ENCODE peak calls at places on chromosomes 11 and 22, in five cellular contexts. B, N, Q, W and Z are unnamed samples.
A peak's percentile ranks its signal among the peaks of the same experiment; 100 is the strongest.

GRCh38 chr11:134639586-134640330 is 227.7 kb upstream of the B3GAT1 start:
- DNase-seq in B (no peak), N (no peak), Q (no peak), W (no peak), Z (no peak)

GRCh38 chr11:19200410-19201201 is 1.2 kb downstream of the CSRP3 start:
- DNase-seq in B (no peak), Q (no peak), W (no peak), N (no peak), Z (peak; percentile 19)

GRCh38 chr11:87628161-87628560 is 547.1 kb downstream of the RAB38 start:
- DNase-seq in Q (no peak), W (no peak), N (no peak), B (no peak), Z (no peak)

GRCh38 chr11:115384236-115384635 is 120.0 kb downstream of the CADM1 start:
- DNase-seq in W (no peak), Q (no peak), N (no peak), B (no peak), Z (no peak)

GRCh38 chr11:7261578-7261977 is 9.9 kb downstream of the SYT9 start:
- DNase-seq in W (no peak), N (no peak), B (no peak), Q (peak; percentile 63), Z (no peak)

GRCh38 chr11:7143908-7144307 is 55.1 kb downstream of the RBMXL2 start:
- DNase-seq in B (no peak), W (no peak), N (no peak), Q (no peak), Z (no peak)

GRCh38 chr22:48088226-48088625 is 1325.8 kb downstream of the TBC1D22A start:
- DNase-seq in N (no peak), B (no peak), W (no peak), Q (no peak), Z (no peak)

GRCh38 chr22:45077286-45077685 is 67.5 kb upstream of the PHF21B start:
- DNase-seq in W (no peak), Q (no peak), B (no peak), N (no peak), Z (no peak)

GRCh38 chr22:19966908-19967750 is 25.5 kb upstream of the TXNRD2 start:
- DNase-seq in N (peak; percentile 67), Q (no peak), W (no peak), B (no peak), Z (no peak)

GRCh38 chr22:46465793-46466192 is 71.6 kb downstream of the CELSR1 start:
- DNase-seq in Q (no peak), W (no peak), B (peak; percentile 23), N (no peak), Z (no peak)

GRCh38 chr11:115135936-115136335 is 368.3 kb downstream of the CADM1 start:
- DNase-seq in W (no peak), B (no peak), Q (no peak), N (no peak), Z (no peak)

GRCh38 chr11:107848345-107848744 is 10.2 kb downstream of the SLC35F2 start:
- DNase-seq in B (no peak), Q (no peak), N (no peak), W (no peak), Z (no peak)

GRCh38 chr22:19877626-19878339 is 23.1 kb upstream of the GNB1L start:
- DNase-seq in B (no peak), W (no peak), N (no peak), Q (peak; percentile 19), Z (no peak)

GRCh38 chr11:8838248-8838647 is 72.7 kb upstream of the AKIP1 start:
- DNase-seq in N (no peak), Q (no peak), B (no peak), W (no peak), Z (no peak)

GRCh38 chr11:93005239-93005638 is 35.8 kb downstream of the MTNR1B start:
- DNase-seq in N (no peak), B (no peak), Q (peak; percentile 20), W (no peak), Z (no peak)

GRCh38 chr11:44308256-44308922 is 1.6 kb downstream of the ALX4 start:
- DNase-seq in B (no peak), N (no peak), W (no peak), Q (no peak), Z (no peak)

GRCh38 chr11:76699461-76700091 is 29.0 kb upstream of the LRRC32 start:
- DNase-seq in B (no peak), Q (no peak), N (no peak), W (no peak), Z (peak; percentile 82)

GRCh38 chr11:20596629-20597129 is 2.7 kb upstream of the SLC6A5 start:
- DNase-seq in B (no peak), W (no peak), Q (no peak), N (no peak), Z (peak; percentile 70)

GRCh38 chr11:12989428-12990242 is 19.5 kb upstream of the RASSF10 start:
- DNase-seq in W (no peak), N (no peak), Q (no peak), B (no peak), Z (peak; percentile 49)

GRCh38 chr11:134466035-134466908 is 54.2 kb upstream of the B3GAT1 start:
- DNase-seq in W (no peak), B (no peak), N (no peak), Q (no peak), Z (no peak)

GRCh38 chr11:75924966-75925784 is 110.2 kb downstream of the UVRAG start:
- DNase-seq in W (no peak), N (peak; percentile 38), Q (no peak), B (peak; percentile 16), Z (no peak)

GRCh38 chr22:48757581-48757980 is 1070.1 kb downstream of the BRD1 start:
- DNase-seq in B (no peak), Q (no peak), N (peak; percentile 5), W (no peak), Z (no peak)

GRCh38 chr22:33883561-33883960 is 36.7 kb downstream of the LARGE1 start:
- DNase-seq in W (no peak), N (no peak), Q (no peak), B (no peak), Z (no peak)

GRCh38 chr11:69166186-69167115 is 10.7 kb downstream of the SMIM38 start:
- DNase-seq in Q (no peak), W (peak; percentile 86), B (peak; percentile 9), N (peak; percentile 37), Z (no peak)

GRCh38 chr22:22609271-22609670 is 35.1 kb upstream of the GGTLC2 start:
- DNase-seq in B (no peak), N (peak; percentile 27), W (no peak), Q (no peak), Z (no peak)

GRCh38 chr11:103055174-103055890 is 36.6 kb downstream of the DCUN1D5 start:
- DNase-seq in W (no peak), Q (no peak), B (no peak), N (no peak), Z (peak; percentile 28)

GRCh38 chr22:36286096-36286957 is 33.4 kb downstream of the APOL1 start:
- DNase-seq in Q (peak; percentile 69), W (peak; percentile 78), N (peak; percentile 81), B (peak; percentile 74), Z (peak; percentile 87)
- TF ChIP-seq POLR2A in Q (no peak), W (peak; percentile 29), N (no peak), B (no peak), Z (no peak)

GRCh38 chr22:17268501-17269223 is 49.4 kb upstream of the ADA2 start:
- DNase-seq in W (no peak), Q (no peak), N (no peak), B (no peak), Z (no peak)

GRCh38 chr22:17267661-17268330 is 48.6 kb upstream of the ADA2 start:
- DNase-seq in W (no peak), N (no peak), B (no peak), Q (no peak), Z (no peak)

GRCh38 chr22:17265649-17266248 is 46.5 kb upstream of the ADA2 start:
- DNase-seq in Q (no peak), B (no peak), W (no peak), N (no peak), Z (no peak)

GRCh38 chr22:17264321-17265052 is 45.3 kb upstream of the ADA2 start:
- DNase-seq in N (no peak), W (no peak), Q (no peak), B (no peak), Z (no peak)

GRCh38 chr22:17266261-17266971 is 47.2 kb upstream of the ADA2 start:
- DNase-seq in N (no peak), W (no peak), Q (no peak), B (peak; percentile 19), Z (no peak)
- TF ChIP-seq POLR2A in N (no peak), W (no peak), Q (no peak), B (peak; percentile 17), Z (no peak)

GRCh38 chr11:80837051-80837450 is 1396.2 kb upstream of the TENM4 start:
- DNase-seq in Q (no peak), W (no peak), B (no peak), N (no peak), Z (no peak)
- TF ChIP-seq POLR2A in Q (no peak), W (no peak), B (no peak), N (no peak), Z (no peak)

GRCh38 chr11:73141031-73141308 is 1.1 kb downstream of the FCHSD2 start:
- DNase-seq in Q (peak; percentile 55), N (peak; percentile 23), B (peak; percentile 21), W (no peak), Z (peak; percentile 50)

GRCh38 chr11:73140213-73141030 is 1.7 kb downstream of the FCHSD2 start:
- DNase-seq in N (peak; percentile 52), W (no peak), B (peak; percentile 34), Q (peak; percentile 50), Z (peak; percentile 39)

GRCh38 chr11:73137942-73138274 is 4.2 kb downstream of the FCHSD2 start:
- DNase-seq in N (no peak), Q (no peak), W (no peak), B (no peak), Z (no peak)

GRCh38 chr11:73141309-73142127 is 600 bp downstream of the FCHSD2 start:
- DNase-seq in Q (no peak), B (peak; percentile 70), N (peak; percentile 79), W (peak; percentile 58), Z (peak; percentile 83)

DNA sequence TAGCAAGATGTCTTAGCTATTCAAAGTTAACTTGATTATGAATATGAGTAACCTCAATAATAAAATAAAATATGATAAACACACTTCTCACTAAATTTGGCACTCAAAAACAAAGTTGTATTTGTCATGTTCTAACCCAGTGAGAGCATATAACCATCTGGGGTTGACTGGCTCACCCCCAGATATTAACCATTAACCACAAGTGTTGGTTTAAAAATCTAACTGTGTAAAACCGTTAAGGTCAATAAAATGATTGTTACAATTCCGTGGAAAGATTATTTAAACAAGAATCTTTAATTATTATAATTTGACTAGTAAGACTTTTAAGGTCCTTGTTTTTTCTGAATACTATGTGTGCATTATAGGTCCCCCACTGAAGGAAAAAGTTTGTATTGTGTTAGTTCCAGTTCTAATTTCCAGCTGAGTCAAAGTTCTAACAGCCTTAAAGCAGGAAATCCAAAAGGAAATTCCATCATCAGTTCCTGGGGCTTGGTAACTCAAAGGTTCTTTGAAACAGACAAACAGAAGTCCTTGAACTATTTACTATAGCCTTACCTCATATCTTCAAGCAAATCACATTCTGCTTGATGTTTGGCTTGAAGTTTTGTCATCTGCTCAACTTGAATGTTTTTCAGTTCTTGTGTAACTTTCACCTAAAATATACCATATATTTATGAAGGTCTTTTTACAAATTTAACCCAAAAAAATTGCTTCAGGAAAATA is 2.5 kb downstream of the FCHSD2 start:
- DNase-seq in N (no peak), Q (no peak), W (no peak), B (no peak), Z (no peak)
- TF ChIP-seq POLR2A in N (no peak), Q (no peak), W (no peak), B (no peak), Z (no peak)